ENCODE peak calls at places on chromosomes 6 and 20, in eight cellular contexts. One of them, this sample, is unnamed.
A peak's percentile ranks its signal among the peaks of the same experiment; 100 is the strongest.

GRCh38 chr6:1812034-1812433 is 202.3 kb downstream of the FOXC1 start:
- DNase-seq in neuronal stem cell: no peak
- DNase-seq in OCI-LY7: no peak
- DNase-seq in PC-9: no peak
- DNase-seq in cardiac muscle cell: no peak
- DNase-seq in stomach: no peak
- DNase-seq in SK-N-MC: no peak
- DNase-seq in RWPE2: no peak
- DNase-seq in this sample: no peak

GRCh38 chr6:168871535-168872106 is 382.0 kb downstream of the THBS2 start:
- DNase-seq in stomach: peak; percentile 44
- DNase-seq in cardiac muscle cell: no peak
- DNase-seq in SK-N-MC: no peak
- DNase-seq in neuronal stem cell: no peak
- DNase-seq in RWPE2: no peak
- DNase-seq in OCI-LY7: no peak
- DNase-seq in PC-9: no peak
- DNase-seq in this sample: no peak

GRCh38 chr6:11854418-11855165 is 76.0 kb upstream of the ADTRP start:
- DNase-seq in stomach: no peak
- DNase-seq in SK-N-MC: no peak
- DNase-seq in OCI-LY7: no peak
- DNase-seq in PC-9: no peak
- DNase-seq in RWPE2: no peak
- DNase-seq in neuronal stem cell: no peak
- DNase-seq in cardiac muscle cell: peak; percentile 55
- DNase-seq in this sample: no peak

GRCh38 chr6:166644631-166645030 is 17.6 kb upstream of the RPS6KA2 start:
- DNase-seq in SK-N-MC: no peak
- DNase-seq in neuronal stem cell: no peak
- DNase-seq in stomach: no peak
- DNase-seq in RWPE2: no peak
- DNase-seq in OCI-LY7: no peak
- DNase-seq in PC-9: no peak
- DNase-seq in cardiac muscle cell: no peak
- DNase-seq in this sample: no peak

GRCh38 chr6:161435426-161436065 is 161.7 kb upstream of the AGPAT4 start:
- DNase-seq in neuronal stem cell: no peak
- DNase-seq in cardiac muscle cell: peak; percentile 58
- DNase-seq in RWPE2: no peak
- DNase-seq in PC-9: no peak
- DNase-seq in OCI-LY7: no peak
- DNase-seq in SK-N-MC: no peak
- DNase-seq in stomach: no peak
- DNase-seq in this sample: no peak

GRCh38 chr6:166862287-166862977 is 93.9 kb downstream of the RNASET2 start:
- DNase-seq in SK-N-MC: no peak
- DNase-seq in stomach: peak; percentile 44
- DNase-seq in OCI-LY7: no peak
- DNase-seq in cardiac muscle cell: peak; percentile 5
- DNase-seq in RWPE2: no peak
- DNase-seq in neuronal stem cell: peak; percentile 52
- DNase-seq in PC-9: no peak
- DNase-seq in this sample: peak; percentile 21

GRCh38 chr6:135458051-135458450 is 39.5 kb downstream of the AHI1 start:
- DNase-seq in neuronal stem cell: no peak
- DNase-seq in SK-N-MC: no peak
- DNase-seq in cardiac muscle cell: no peak
- DNase-seq in RWPE2: no peak
- DNase-seq in PC-9: no peak
- DNase-seq in stomach: no peak
- DNase-seq in OCI-LY7: no peak
- DNase-seq in this sample: no peak

GRCh38 chr6:169936355-169936975 is 185.0 kb downstream of the ERMARD start:
- DNase-seq in stomach: no peak
- DNase-seq in RWPE2: no peak
- DNase-seq in cardiac muscle cell: no peak
- DNase-seq in SK-N-MC: no peak
- DNase-seq in OCI-LY7: no peak
- DNase-seq in PC-9: no peak
- DNase-seq in neuronal stem cell: no peak
- DNase-seq in this sample: no peak

GRCh38 chr6:16358531-16359138 is 120.2 kb downstream of the GMPR start:
- DNase-seq in stomach: no peak
- DNase-seq in cardiac muscle cell: no peak
- DNase-seq in RWPE2: no peak
- DNase-seq in neuronal stem cell: no peak
- DNase-seq in PC-9: no peak
- DNase-seq in SK-N-MC: no peak
- DNase-seq in OCI-LY7: no peak
- DNase-seq in this sample: no peak

GRCh38 chr20:41119593-41120561 is 17.5 kb upstream of the PLCG1 start:
- DNase-seq in stomach: no peak
- DNase-seq in SK-N-MC: no peak
- DNase-seq in PC-9: no peak
- DNase-seq in OCI-LY7: no peak
- DNase-seq in cardiac muscle cell: no peak
- DNase-seq in RWPE2: no peak
- DNase-seq in neuronal stem cell: no peak
- DNase-seq in this sample: no peak

GRCh38 chr6:117352466-117353081 is 73.2 kb downstream of the ROS1 start:
- DNase-seq in RWPE2: no peak
- DNase-seq in neuronal stem cell: no peak
- DNase-seq in stomach: no peak
- DNase-seq in cardiac muscle cell: peak; percentile 43
- DNase-seq in OCI-LY7: peak; percentile 1
- DNase-seq in PC-9: no peak
- DNase-seq in SK-N-MC: no peak
- DNase-seq in this sample: no peak

GRCh38 chr20:50586531-50587232 is 76.5 kb downstream of the PTPN1 start:
- DNase-seq in neuronal stem cell: no peak
- DNase-seq in cardiac muscle cell: no peak
- DNase-seq in SK-N-MC: no peak
- DNase-seq in RWPE2: peak; percentile 76
- DNase-seq in stomach: no peak
- DNase-seq in PC-9: no peak
- DNase-seq in OCI-LY7: no peak
- DNase-seq in this sample: no peak

GRCh38 chr20:22501566-22502344 is 82.6 kb downstream of the FOXA2 start:
- DNase-seq in stomach: no peak
- DNase-seq in RWPE2: no peak
- DNase-seq in PC-9: no peak
- DNase-seq in OCI-LY7: no peak
- DNase-seq in neuronal stem cell: no peak
- DNase-seq in SK-N-MC: no peak
- DNase-seq in cardiac muscle cell: no peak
- DNase-seq in this sample: no peak

GRCh38 chr20:49281913-49282467 is 4.1 kb upstream of the ZNFX1 start:
- DNase-seq in neuronal stem cell: no peak
- DNase-seq in RWPE2: no peak
- DNase-seq in PC-9: no peak
- DNase-seq in OCI-LY7: no peak
- DNase-seq in cardiac muscle cell: no peak
- DNase-seq in stomach: no peak
- DNase-seq in SK-N-MC: no peak
- DNase-seq in this sample: no peak
- H3K9me3 ChIP-seq in neuronal stem cell: peaks cover 64% of the 10 kb centered on the region
- H3K9me3 ChIP-seq in RWPE2: peaks cover 28% of the 10 kb centered on the region
- H3K9me3 ChIP-seq in PC-9: peaks cover 73% of the 10 kb centered on the region
- H3K9me3 ChIP-seq in OCI-LY7: no peaks in the 10 kb centered on the region
- H3K9me3 ChIP-seq in cardiac muscle cell: no peaks in the 10 kb centered on the region
- H3K9me3 ChIP-seq in stomach: peaks cover 69% of the 10 kb centered on the region
- H3K9me3 ChIP-seq in SK-N-MC: no peaks in the 10 kb centered on the region
- H3K9me3 ChIP-seq in this sample: peaks cover 71% of the 10 kb centered on the region

DNA sequence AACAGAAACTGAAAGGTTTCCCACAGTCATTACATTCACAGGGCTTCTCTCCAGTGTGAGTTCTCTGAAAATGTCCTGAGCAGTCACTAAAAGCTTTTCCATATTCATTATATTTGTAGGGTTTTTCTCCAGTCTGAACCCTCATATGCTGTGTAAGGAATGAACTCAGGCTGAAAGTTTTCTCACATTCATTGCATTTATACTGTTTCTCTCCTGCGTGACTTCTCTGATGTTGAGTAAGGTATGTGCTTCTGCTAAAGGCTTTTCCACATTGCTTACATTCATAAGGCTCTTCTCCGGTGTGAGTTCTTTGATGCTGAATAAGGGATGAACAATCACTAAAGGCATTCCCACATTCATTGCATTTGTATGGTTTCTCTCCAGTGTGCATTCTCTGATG is 29.8 kb upstream of the ZNF391 start:
- DNase-seq in neuronal stem cell: no peak
- DNase-seq in PC-9: no peak
- DNase-seq in RWPE2: no peak
- DNase-seq in OCI-LY7: no peak
- DNase-seq in cardiac muscle cell: no peak
- DNase-seq in SK-N-MC: no peak
- DNase-seq in stomach: no peak
- DNase-seq in this sample: no peak
- H3K9me3 ChIP-seq in neuronal stem cell: peaks cover 2% of the 10 kb centered on the region
- H3K9me3 ChIP-seq in PC-9: peaks cover 43% of the 10 kb centered on the region
- H3K9me3 ChIP-seq in RWPE2: peaks cover 27% of the 10 kb centered on the region
- H3K9me3 ChIP-seq in OCI-LY7: peaks cover 5% of the 10 kb centered on the region
- H3K9me3 ChIP-seq in cardiac muscle cell: peaks cover 5% of the 10 kb centered on the region
- H3K9me3 ChIP-seq in SK-N-MC: peaks cover 6% of the 10 kb centered on the region
- H3K9me3 ChIP-seq in stomach: peaks cover 61% of the 10 kb centered on the region
- H3K9me3 ChIP-seq in this sample: peaks cover 10% of the 10 kb centered on the region

DNA sequence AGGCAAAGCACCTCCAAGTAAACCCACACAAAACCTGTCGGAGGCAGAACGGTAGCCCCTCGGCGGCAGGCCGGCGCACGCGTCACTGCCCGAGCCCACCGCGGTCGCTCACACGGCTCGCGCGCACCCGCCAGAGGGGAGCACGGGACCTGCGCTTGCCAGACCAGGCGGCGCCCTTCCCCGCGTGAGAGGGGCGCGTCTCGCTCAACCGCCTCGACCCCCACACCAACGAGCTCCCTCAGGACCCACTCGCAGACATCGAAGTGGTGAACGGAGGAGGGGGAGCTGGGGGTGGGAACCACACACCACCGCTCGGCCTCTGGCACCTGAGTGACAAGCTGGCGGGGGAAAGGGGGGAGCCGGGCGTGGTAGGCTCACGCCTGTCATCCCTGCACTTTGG is 1513.4 kb upstream of the DEFB115 start:
- DNase-seq in cardiac muscle cell: no peak
- DNase-seq in SK-N-MC: no peak
- DNase-seq in stomach: no peak
- DNase-seq in PC-9: no peak
- DNase-seq in RWPE2: peak; percentile 73
- DNase-seq in OCI-LY7: no peak
- DNase-seq in neuronal stem cell: no peak
- DNase-seq in this sample: no peak
- H3K9me3 ChIP-seq in cardiac muscle cell: no peaks in the 10 kb centered on the region
- H3K9me3 ChIP-seq in SK-N-MC: no peaks in the 10 kb centered on the region
- H3K9me3 ChIP-seq in stomach: peaks cover 58% of the 10 kb centered on the region
- H3K9me3 ChIP-seq in PC-9: no peaks in the 10 kb centered on the region
- H3K9me3 ChIP-seq in RWPE2: peaks cover 25% of the 10 kb centered on the region
- H3K9me3 ChIP-seq in OCI-LY7: no peaks in the 10 kb centered on the region
- H3K9me3 ChIP-seq in neuronal stem cell: peaks cover 8% of the 10 kb centered on the region
- H3K9me3 ChIP-seq in this sample: no peaks in the 10 kb centered on the region

DNA sequence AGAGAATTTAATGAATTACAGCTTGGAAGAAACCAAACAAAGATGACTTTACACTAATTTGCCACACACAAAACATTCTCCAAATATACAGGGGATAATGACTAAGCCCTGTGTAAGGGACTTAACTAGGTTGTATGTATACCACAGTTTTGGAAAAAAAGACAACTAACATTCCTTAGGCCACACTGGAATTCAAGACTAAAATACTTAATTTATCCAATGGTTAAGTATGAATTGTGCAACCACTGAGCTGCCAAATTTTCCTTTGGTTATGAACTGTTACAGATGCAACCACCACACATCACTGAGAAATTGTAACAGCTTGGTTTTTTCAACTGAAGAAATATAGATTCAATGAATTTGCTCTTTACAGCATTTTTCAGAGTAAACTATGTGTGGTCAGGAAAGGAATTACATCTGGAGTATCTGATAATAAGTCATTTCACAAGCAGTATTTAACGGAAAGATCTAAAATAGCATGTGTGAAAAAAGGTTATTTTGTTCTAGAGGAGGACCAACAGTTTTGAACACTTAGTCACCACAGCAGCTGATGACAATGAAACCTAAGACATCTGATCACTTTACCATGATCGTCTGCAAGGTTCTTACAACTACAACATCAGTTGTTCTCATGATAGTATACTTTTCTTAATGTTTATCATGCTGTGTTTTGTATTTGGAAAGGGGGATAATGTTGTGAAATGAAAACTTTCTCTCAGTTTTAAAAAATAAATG is 318.8 kb downstream of the BCKDHB start:
- DNase-seq in neuronal stem cell: no peak
- DNase-seq in stomach: no peak
- DNase-seq in OCI-LY7: no peak
- DNase-seq in cardiac muscle cell: peak; percentile 95
- DNase-seq in RWPE2: no peak
- DNase-seq in SK-N-MC: no peak
- DNase-seq in PC-9: no peak
- DNase-seq in this sample: no peak
- H3K9me3 ChIP-seq in neuronal stem cell: peaks cover 10% of the 10 kb centered on the region
- H3K9me3 ChIP-seq in stomach: peaks cover 49% of the 10 kb centered on the region
- H3K9me3 ChIP-seq in OCI-LY7: no peaks in the 10 kb centered on the region
- H3K9me3 ChIP-seq in cardiac muscle cell: no peaks in the 10 kb centered on the region
- H3K9me3 ChIP-seq in RWPE2: peaks cover 2% of the 10 kb centered on the region
- H3K9me3 ChIP-seq in SK-N-MC: no peaks in the 10 kb centered on the region
- H3K9me3 ChIP-seq in PC-9: peaks cover 3% of the 10 kb centered on the region
- H3K9me3 ChIP-seq in this sample: peaks cover 5% of the 10 kb centered on the region

GRCh38 chr6:319177-320131 is 27.2 kb downstream of the DUSP22 start:
- DNase-seq in SK-N-MC: no peak
- DNase-seq in stomach: no peak
- DNase-seq in PC-9: no peak
- DNase-seq in RWPE2: no peak
- DNase-seq in cardiac muscle cell: no peak
- DNase-seq in OCI-LY7: no peak
- DNase-seq in neuronal stem cell: no peak
- DNase-seq in this sample: no peak

GRCh38 chr6:322205-322930 is 30.1 kb downstream of the DUSP22 start:
- DNase-seq in RWPE2: peak; percentile 25
- DNase-seq in neuronal stem cell: no peak
- DNase-seq in cardiac muscle cell: no peak
- DNase-seq in stomach: no peak
- DNase-seq in OCI-LY7: peak; percentile 72
- DNase-seq in PC-9: no peak
- DNase-seq in SK-N-MC: no peak
- DNase-seq in this sample: peak; percentile 0

GRCh38 chr6:322940-323729 is 30.8 kb downstream of the DUSP22 start:
- DNase-seq in OCI-LY7: peak; percentile 91
- DNase-seq in neuronal stem cell: no peak
- DNase-seq in RWPE2: peak; percentile 59
- DNase-seq in cardiac muscle cell: no peak
- DNase-seq in stomach: no peak
- DNase-seq in PC-9: no peak
- DNase-seq in SK-N-MC: no peak
- DNase-seq in this sample: no peak

GRCh38 chr6:320351-321157 is 28.3 kb downstream of the DUSP22 start:
- DNase-seq in stomach: no peak
- DNase-seq in RWPE2: no peak
- DNase-seq in cardiac muscle cell: no peak
- DNase-seq in OCI-LY7: no peak
- DNase-seq in neuronal stem cell: no peak
- DNase-seq in PC-9: no peak
- DNase-seq in SK-N-MC: no peak
- DNase-seq in this sample: no peak

DNA sequence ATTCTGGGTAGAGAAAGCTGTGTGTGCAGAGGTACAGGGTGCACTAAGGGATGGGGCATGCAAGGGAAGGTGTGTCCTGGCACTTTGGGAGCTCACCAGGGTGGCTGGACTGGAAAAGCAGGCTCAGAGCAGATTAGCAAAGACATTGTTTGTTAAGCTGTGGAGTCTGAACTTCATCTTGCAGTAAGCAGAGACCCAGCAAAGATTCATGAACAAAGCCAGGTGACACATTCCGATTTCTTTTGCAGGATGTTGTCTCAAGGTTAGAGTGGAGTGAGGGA is 28.8 kb downstream of the DUSP22 start:
- DNase-seq in stomach: no peak
- DNase-seq in RWPE2: no peak
- DNase-seq in OCI-LY7: no peak
- DNase-seq in SK-N-MC: no peak
- DNase-seq in neuronal stem cell: no peak
- DNase-seq in PC-9: peak; percentile 12
- DNase-seq in cardiac muscle cell: no peak
- DNase-seq in this sample: peak; percentile 4
- H3K9me3 ChIP-seq in stomach: no peaks in the 10 kb centered on the region
- H3K9me3 ChIP-seq in RWPE2: peaks cover 3% of the 10 kb centered on the region
- H3K9me3 ChIP-seq in OCI-LY7: no peaks in the 10 kb centered on the region
- H3K9me3 ChIP-seq in SK-N-MC: no peaks in the 10 kb centered on the region
- H3K9me3 ChIP-seq in neuronal stem cell: peaks cover 42% of the 10 kb centered on the region
- H3K9me3 ChIP-seq in PC-9: no peaks in the 10 kb centered on the region
- H3K9me3 ChIP-seq in cardiac muscle cell: peaks cover 3% of the 10 kb centered on the region
- H3K9me3 ChIP-seq in this sample: no peaks in the 10 kb centered on the region